ENCODE peak calls at places on chromosomes 2 and 18, in ten cellular contexts. One of them, this sample, is unnamed.

GRCh38 chr2:176178271-176178806 is 10.1 kb upstream of the HOXD1 start:
- DNase-seq in cardiac muscle cell: peak; percentile 21
- DNase-seq in right lobe of liver: no peak
- DNase-seq in GM23338: peak; percentile 72
- DNase-seq in CD8-positive, alpha-beta T cell: no peak
- DNase-seq in RWPE2: no peak
- DNase-seq in right atrium auricular region: no peak
- DNase-seq in A673: peak; percentile 34
- DNase-seq in lower lobe of right lung: no peak
- DNase-seq in thyroid gland: no peak
- DNase-seq in this sample: no peak

GRCh38 chr2:165675551-165675968 is 118.5 kb downstream of the GALNT3 start:
- DNase-seq in cardiac muscle cell: no peak
- DNase-seq in right lobe of liver: no peak
- DNase-seq in GM23338: no peak
- DNase-seq in CD8-positive, alpha-beta T cell: no peak
- DNase-seq in RWPE2: no peak
- DNase-seq in right atrium auricular region: no peak
- DNase-seq in A673: no peak
- DNase-seq in lower lobe of right lung: no peak
- DNase-seq in thyroid gland: no peak
- DNase-seq in this sample: no peak

GRCh38 chr2:177232098-177232704 is 19.6 kb downstream of the HNRNPA3 start:
- DNase-seq in cardiac muscle cell: no peak
- DNase-seq in right lobe of liver: no peak
- DNase-seq in GM23338: no peak
- DNase-seq in CD8-positive, alpha-beta T cell: no peak
- DNase-seq in RWPE2: no peak
- DNase-seq in right atrium auricular region: no peak
- DNase-seq in A673: no peak
- DNase-seq in lower lobe of right lung: no peak
- DNase-seq in thyroid gland: no peak
- DNase-seq in this sample: no peak

GRCh38 chr2:3291113-3291512 is 86.5 kb downstream of the EIPR1 start:
- DNase-seq in cardiac muscle cell: no peak
- DNase-seq in right lobe of liver: no peak
- DNase-seq in GM23338: no peak
- DNase-seq in CD8-positive, alpha-beta T cell: no peak
- DNase-seq in RWPE2: no peak
- DNase-seq in right atrium auricular region: no peak
- DNase-seq in A673: no peak
- DNase-seq in lower lobe of right lung: no peak
- DNase-seq in thyroid gland: no peak
- DNase-seq in this sample: no peak

GRCh38 chr2:131038258-131039100 is 54.8 kb downstream of the FAM168B start:
- DNase-seq in cardiac muscle cell: no peak
- DNase-seq in right lobe of liver: no peak
- DNase-seq in GM23338: no peak
- DNase-seq in CD8-positive, alpha-beta T cell: no peak
- DNase-seq in RWPE2: no peak
- DNase-seq in right atrium auricular region: peak; percentile 23
- DNase-seq in A673: no peak
- DNase-seq in lower lobe of right lung: peak; percentile 26
- DNase-seq in thyroid gland: no peak
- DNase-seq in this sample: no peak

GRCh38 chr2:43217228-43218220 is 8.9 kb downstream of the ZFP36L2 start:
- DNase-seq in cardiac muscle cell: peak; percentile 90
- DNase-seq in right lobe of liver: no peak
- DNase-seq in GM23338: peak; percentile 97
- DNase-seq in CD8-positive, alpha-beta T cell: no peak
- DNase-seq in RWPE2: no peak
- DNase-seq in right atrium auricular region: no peak
- DNase-seq in A673: no peak
- DNase-seq in lower lobe of right lung: no peak
- DNase-seq in thyroid gland: peak; percentile 51
- DNase-seq in this sample: peak; percentile 36

GRCh38 chr2:164747786-164748433 is 93.7 kb downstream of the COBLL1 start:
- DNase-seq in cardiac muscle cell: no peak
- DNase-seq in right lobe of liver: no peak
- DNase-seq in GM23338: no peak
- DNase-seq in CD8-positive, alpha-beta T cell: no peak
- DNase-seq in RWPE2: no peak
- DNase-seq in right atrium auricular region: no peak
- DNase-seq in A673: no peak
- DNase-seq in lower lobe of right lung: no peak
- DNase-seq in thyroid gland: no peak
- DNase-seq in this sample: no peak

GRCh38 chr2:111100087-111100764 is 20.5 kb upstream of the BCL2L11 start:
- DNase-seq in cardiac muscle cell: no peak
- DNase-seq in right lobe of liver: no peak
- DNase-seq in GM23338: no peak
- DNase-seq in CD8-positive, alpha-beta T cell: no peak
- DNase-seq in RWPE2: no peak
- DNase-seq in right atrium auricular region: no peak
- DNase-seq in A673: no peak
- DNase-seq in lower lobe of right lung: no peak
- DNase-seq in thyroid gland: no peak
- DNase-seq in this sample: peak; percentile 30

GRCh38 chr2:72081450-72081849 is 66.2 kb downstream of the CYP26B1 start:
- DNase-seq in cardiac muscle cell: no peak
- DNase-seq in right lobe of liver: no peak
- DNase-seq in GM23338: no peak
- DNase-seq in CD8-positive, alpha-beta T cell: no peak
- DNase-seq in RWPE2: no peak
- DNase-seq in right atrium auricular region: no peak
- DNase-seq in A673: no peak
- DNase-seq in lower lobe of right lung: no peak
- DNase-seq in thyroid gland: no peak
- DNase-seq in this sample: no peak

GRCh38 chr2:67286981-67287759 is 110.0 kb upstream of the ETAA1 start:
- DNase-seq in cardiac muscle cell: peak; percentile 74
- DNase-seq in right lobe of liver: no peak
- DNase-seq in GM23338: no peak
- DNase-seq in CD8-positive, alpha-beta T cell: no peak
- DNase-seq in RWPE2: no peak
- DNase-seq in right atrium auricular region: no peak
- DNase-seq in A673: no peak
- DNase-seq in lower lobe of right lung: no peak
- DNase-seq in thyroid gland: no peak
- DNase-seq in this sample: no peak

GRCh38 chr2:147366281-147366680 is 478.5 kb upstream of the ACVR2A start:
- DNase-seq in cardiac muscle cell: no peak
- DNase-seq in right lobe of liver: no peak
- DNase-seq in GM23338: no peak
- DNase-seq in CD8-positive, alpha-beta T cell: no peak
- DNase-seq in RWPE2: no peak
- DNase-seq in right atrium auricular region: no peak
- DNase-seq in A673: no peak
- DNase-seq in lower lobe of right lung: no peak
- DNase-seq in thyroid gland: no peak
- DNase-seq in this sample: no peak

DNA sequence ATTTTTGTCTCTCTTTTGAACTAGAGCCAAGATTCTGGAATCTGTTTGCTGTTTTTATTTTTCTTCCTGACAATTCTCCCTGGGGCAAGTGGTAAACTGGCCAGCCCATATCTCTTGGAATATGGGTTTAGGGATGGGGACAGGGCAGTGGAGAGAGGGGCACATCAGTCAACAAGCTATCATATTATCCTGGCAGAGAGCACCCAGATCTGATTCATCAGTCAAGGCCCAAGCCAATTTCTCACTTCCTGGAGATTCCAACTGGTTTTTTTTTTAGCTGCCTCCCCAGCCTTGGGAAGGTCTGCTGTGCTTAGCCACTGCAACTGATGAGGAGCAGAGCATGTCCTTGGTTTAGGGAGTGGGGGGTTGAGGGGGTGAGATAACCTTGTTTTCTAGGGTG is 52.3 kb downstream of the ARHGAP28 start:
- DNase-seq in cardiac muscle cell: no peak
- DNase-seq in right lobe of liver: no peak
- DNase-seq in GM23338: no peak
- DNase-seq in CD8-positive, alpha-beta T cell: no peak
- DNase-seq in RWPE2: no peak
- DNase-seq in right atrium auricular region: no peak
- DNase-seq in A673: no peak
- DNase-seq in lower lobe of right lung: no peak
- DNase-seq in thyroid gland: no peak
- DNase-seq in this sample: no peak
- TF ChIP-seq CTCF in cardiac muscle cell: no peak
- TF ChIP-seq CTCF in right lobe of liver: no peak
- TF ChIP-seq CTCF in GM23338: no peak
- TF ChIP-seq CTCF in CD8-positive, alpha-beta T cell: no peak
- TF ChIP-seq CTCF in RWPE2: no peak
- TF ChIP-seq CTCF in right atrium auricular region: no peak
- TF ChIP-seq CTCF in A673: no peak
- TF ChIP-seq CTCF in lower lobe of right lung: no peak
- TF ChIP-seq CTCF in thyroid gland: no peak
- TF ChIP-seq CTCF in this sample: no peak

GRCh38 chr2:46559257-46559656 is 79.9 kb downstream of the TMEM247 start:
- DNase-seq in cardiac muscle cell: no peak
- DNase-seq in right lobe of liver: no peak
- DNase-seq in GM23338: no peak
- DNase-seq in CD8-positive, alpha-beta T cell: no peak
- DNase-seq in RWPE2: no peak
- DNase-seq in right atrium auricular region: no peak
- DNase-seq in A673: no peak
- DNase-seq in lower lobe of right lung: no peak
- DNase-seq in thyroid gland: no peak
- DNase-seq in this sample: no peak

GRCh38 chr2:46563110-46563731 is 83.9 kb downstream of the TMEM247 start:
- DNase-seq in cardiac muscle cell: no peak
- DNase-seq in right lobe of liver: no peak
- DNase-seq in GM23338: no peak
- DNase-seq in CD8-positive, alpha-beta T cell: no peak
- DNase-seq in RWPE2: no peak
- DNase-seq in right atrium auricular region: no peak
- DNase-seq in A673: no peak
- DNase-seq in lower lobe of right lung: no peak
- DNase-seq in thyroid gland: no peak
- DNase-seq in this sample: no peak

GRCh38 chr2:46562451-46562841 is 83.1 kb downstream of the TMEM247 start:
- DNase-seq in cardiac muscle cell: no peak
- DNase-seq in right lobe of liver: no peak
- DNase-seq in GM23338: no peak
- DNase-seq in CD8-positive, alpha-beta T cell: no peak
- DNase-seq in RWPE2: no peak
- DNase-seq in right atrium auricular region: no peak
- DNase-seq in A673: no peak
- DNase-seq in lower lobe of right lung: no peak
- DNase-seq in thyroid gland: no peak
- DNase-seq in this sample: peak; percentile 67

GRCh38 chr2:46564350-46564749 is 85.0 kb downstream of the TMEM247 start:
- DNase-seq in cardiac muscle cell: no peak
- DNase-seq in right lobe of liver: no peak
- DNase-seq in GM23338: no peak
- DNase-seq in CD8-positive, alpha-beta T cell: no peak
- DNase-seq in RWPE2: no peak
- DNase-seq in right atrium auricular region: no peak
- DNase-seq in A673: no peak
- DNase-seq in lower lobe of right lung: no peak
- DNase-seq in thyroid gland: no peak
- DNase-seq in this sample: no peak

DNA sequence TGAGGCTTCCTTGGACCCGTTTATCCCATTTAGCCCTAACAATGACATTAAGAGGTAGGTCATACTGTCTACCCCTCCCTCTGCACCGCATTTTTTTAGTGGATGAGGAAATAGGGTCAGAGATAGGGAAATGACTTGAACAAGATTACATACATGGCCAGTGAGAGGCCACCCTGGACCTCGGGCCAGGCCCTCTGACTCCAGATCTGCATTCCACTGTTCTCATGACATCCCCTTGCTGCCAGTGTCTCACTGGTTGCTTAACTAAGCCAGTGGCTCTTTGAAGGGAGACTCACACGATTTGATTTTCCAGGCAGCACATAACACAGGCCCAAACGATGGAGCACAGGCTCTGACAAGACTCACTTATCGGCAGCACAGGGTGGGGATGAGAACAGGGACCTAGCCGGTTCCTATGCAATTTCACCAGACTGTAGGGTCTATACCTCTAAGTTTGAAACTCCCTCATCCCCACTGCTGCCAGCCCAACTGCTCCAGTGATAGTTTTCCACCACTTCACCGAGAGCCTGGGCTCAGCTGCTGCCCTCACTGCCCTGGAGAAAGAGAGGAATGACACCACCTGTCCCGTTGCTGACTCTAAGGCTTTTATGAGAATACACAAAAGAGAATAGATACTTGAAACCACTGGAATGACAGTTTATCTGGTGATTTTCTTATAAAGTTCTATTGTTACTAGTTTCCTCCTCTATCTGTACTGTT is 82.5 kb downstream of the TMEM247 start:
- DNase-seq in cardiac muscle cell: no peak
- DNase-seq in right lobe of liver: no peak
- DNase-seq in GM23338: no peak
- DNase-seq in CD8-positive, alpha-beta T cell: no peak
- DNase-seq in RWPE2: no peak
- DNase-seq in right atrium auricular region: peak; percentile 86
- DNase-seq in A673: no peak
- DNase-seq in lower lobe of right lung: no peak
- DNase-seq in thyroid gland: no peak
- DNase-seq in this sample: no peak
- H3K27ac ChIP-seq in cardiac muscle cell: peak overlapping the region; percentile 75
- H3K27ac ChIP-seq in right lobe of liver: no peak overlapping the region
- H3K27ac ChIP-seq in GM23338: no peak overlapping the region
- H3K27ac ChIP-seq in CD8-positive, alpha-beta T cell: no peak overlapping the region
- H3K27ac ChIP-seq in RWPE2: no peak overlapping the region
- H3K27ac ChIP-seq in right atrium auricular region: peak overlapping the region; percentile 49
- H3K27ac ChIP-seq in A673: no peak overlapping the region
- H3K27ac ChIP-seq in lower lobe of right lung: no peak overlapping the region
- H3K27ac ChIP-seq in thyroid gland: no peak overlapping the region
- H3K27ac ChIP-seq in this sample: no peak overlapping the region

DNA sequence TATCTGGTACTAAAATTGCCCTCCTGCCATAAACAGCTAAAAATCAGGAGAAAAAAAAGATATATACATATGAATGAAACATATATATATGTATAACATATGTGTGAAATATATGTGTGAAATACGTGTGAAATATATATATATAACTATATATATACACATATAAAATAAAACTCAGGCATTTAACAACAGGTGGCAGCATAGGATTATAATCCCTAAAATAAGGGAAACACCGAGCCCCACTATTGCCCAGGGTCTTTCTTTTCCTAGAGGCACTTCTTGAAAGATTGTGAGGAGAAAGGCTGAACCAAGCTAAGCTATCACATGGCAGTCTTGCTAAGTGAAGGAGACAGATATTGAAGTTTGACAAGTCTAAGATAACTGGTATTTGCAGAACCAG is 65.9 kb upstream of the CYTIP start:
- DNase-seq in cardiac muscle cell: no peak
- DNase-seq in right lobe of liver: no peak
- DNase-seq in GM23338: no peak
- DNase-seq in CD8-positive, alpha-beta T cell: no peak
- DNase-seq in RWPE2: no peak
- DNase-seq in right atrium auricular region: no peak
- DNase-seq in A673: no peak
- DNase-seq in lower lobe of right lung: no peak
- DNase-seq in thyroid gland: no peak
- DNase-seq in this sample: no peak
- TF ChIP-seq CTCF in cardiac muscle cell: no peak
- TF ChIP-seq CTCF in right lobe of liver: peak; percentile 35
- TF ChIP-seq CTCF in GM23338: peak; percentile 25
- TF ChIP-seq CTCF in CD8-positive, alpha-beta T cell: no peak
- TF ChIP-seq CTCF in RWPE2: peak; percentile 33
- TF ChIP-seq CTCF in right atrium auricular region: peak; percentile 25
- TF ChIP-seq CTCF in A673: no peak
- TF ChIP-seq CTCF in lower lobe of right lung: no peak
- TF ChIP-seq CTCF in thyroid gland: no peak
- TF ChIP-seq CTCF in this sample: no peak

GRCh38 chr2:85756195-85756594 is 2.4 kb downstream of the ATOH8 start:
- DNase-seq in cardiac muscle cell: no peak
- DNase-seq in right lobe of liver: no peak
- DNase-seq in GM23338: no peak
- DNase-seq in CD8-positive, alpha-beta T cell: no peak
- DNase-seq in RWPE2: no peak
- DNase-seq in right atrium auricular region: no peak
- DNase-seq in A673: no peak
- DNase-seq in lower lobe of right lung: no peak
- DNase-seq in thyroid gland: no peak
- DNase-seq in this sample: no peak
- H3K27ac ChIP-seq in cardiac muscle cell: no peak overlapping the region
- H3K27ac ChIP-seq in right lobe of liver: no peak overlapping the region
- H3K27ac ChIP-seq in GM23338: no peak overlapping the region
- H3K27ac ChIP-seq in CD8-positive, alpha-beta T cell: no peak overlapping the region
- H3K27ac ChIP-seq in RWPE2: no peak overlapping the region
- H3K27ac ChIP-seq in right atrium auricular region: peak overlapping the region; percentile 89
- H3K27ac ChIP-seq in A673: no peak overlapping the region
- H3K27ac ChIP-seq in lower lobe of right lung: peak overlapping the region; percentile 91
- H3K27ac ChIP-seq in thyroid gland: peak overlapping the region; percentile 97
- H3K27ac ChIP-seq in this sample: no peak overlapping the region